ENCODE peak calls at places on chromosomes 11 and 22, in six cellular contexts. F, N, E, L, D and J are unnamed samples.

GRCh38 chr11:83206771-83207413 is 13.4 kb downstream of the ANKRD42 start:
- DNase-seq in F (no peak), N (no peak), E (no peak), L (no peak), D (no peak), J (no peak)

GRCh38 chr11:119615003-119615878 is 113.8 kb downstream of the NECTIN1 start:
- DNase-seq in F (no peak), N (peak), E (no peak), L (no peak), D (peak), J (no peak)

GRCh38 chr11:69599502-69599901 is 41.5 kb upstream of the CCND1 start:
- DNase-seq in F (no peak), N (no peak), E (no peak), L (no peak), D (no peak), J (no peak)

GRCh38 chr11:42329930-42330555 is 870.6 kb upstream of the LRRC4C start:
- DNase-seq in F (no peak), N (no peak), E (no peak), L (no peak), D (no peak), J (no peak)

GRCh38 chr11:132131051-132131450 is 760.6 kb downstream of the NTM start:
- DNase-seq in F (no peak), N (no peak), E (no peak), L (no peak), D (no peak), J (no peak)

GRCh38 chr22:49072996-49073645 is 754.6 kb downstream of the BRD1 start:
- DNase-seq in F (no peak), N (no peak), E (no peak), L (no peak), D (no peak), J (no peak)

GRCh38 chr22:38030311-38031133 is 26.7 kb upstream of the PICK1 start:
- DNase-seq in F (no peak), N (no peak), E (no peak), L (no peak), D (no peak), J (peak)

GRCh38 chr22:49838771-49839717 is 11.4 kb upstream of the BRD1 start:
- DNase-seq in F (peak), N (no peak), E (peak), L (peak), D (no peak), J (no peak)

GRCh38 chr11:126284829-126285228 is 1.9 kb downstream of the TIRAP start:
- DNase-seq in F (peak), N (peak), E (peak), L (peak), D (peak), J (peak)

GRCh38 chr11:66443602-66444001 is 5.0 kb upstream of the MRPL11 start:
- DNase-seq in F (no peak), N (peak), E (no peak), L (no peak), D (no peak), J (no peak)

GRCh38 chr11:19683141-19683805 is 29.4 kb upstream of the NAV2 start:
- DNase-seq in F (no peak), N (no peak), E (no peak), L (no peak), D (peak), J (peak)

GRCh38 chr11:72263363-72263762 is 19.4 kb upstream of the PHOX2A start:
- DNase-seq in F (no peak), N (peak), E (no peak), L (no peak), D (no peak), J (no peak)

GRCh38 chr22:44311855-44312170 is 938 bp downstream of the SHISAL1 start:
- DNase-seq in F (no peak), N (peak), E (no peak), L (no peak), D (no peak), J (no peak)

GRCh38 chr22:49017769-49018330 is 809.8 kb downstream of the BRD1 start:
- DNase-seq in F (no peak), N (no peak), E (no peak), L (no peak), D (no peak), J (no peak)

GRCh38 chr11:65789230-65790103 is 2.6 kb downstream of the OVOL1 start:
- DNase-seq in F (no peak), N (no peak), E (no peak), L (no peak), D (no peak), J (no peak)

GRCh38 chr11:14541180-14541579 is 21.0 kb upstream of the PSMA1 start:
- DNase-seq in F (no peak), N (no peak), E (no peak), L (no peak), D (peak), J (peak)

GRCh38 chr11:79092791-79093313 is 348.0 kb downstream of the TENM4 start:
- DNase-seq in F (no peak), N (peak), E (no peak), L (no peak), D (no peak), J (no peak)

GRCh38 chr11:22875869-22876473 is 15.7 kb upstream of the CCDC179 start:
- DNase-seq in F (peak), N (peak), E (peak), L (peak), D (peak), J (peak)

GRCh38 chr22:19062139-19062789 is 59.9 kb downstream of the DGCR2 start:
- DNase-seq in F (no peak), N (no peak), E (no peak), L (no peak), D (no peak), J (no peak)

GRCh38 chr22:50105529-50106100 is 15.8 kb downstream of the MOV10L1 start:
- DNase-seq in F (no peak), N (no peak), E (no peak), L (no peak), D (peak), J (no peak)

GRCh38 chr22:23137905-23138520 is 3.8 kb downstream of the RSPH14 start:
- DNase-seq in F (peak), N (peak), E (no peak), L (no peak), D (no peak), J (peak)

GRCh38 chr11:99934008-99934407 is 753.1 kb upstream of the ARHGAP42 start:
- DNase-seq in F (no peak), N (peak), E (no peak), L (no peak), D (no peak), J (no peak)

GRCh38 chr11:63610604-63611394 is 3.4 kb downstream of the PLAAT3 start:
- DNase-seq in F (no peak), N (peak), E (no peak), L (no peak), D (peak), J (no peak)

GRCh38 chr11:44625759-44626523 is 60.5 kb downstream of the CD82 start:
- DNase-seq in F (no peak), N (no peak), E (no peak), L (no peak), D (no peak), J (no peak)